ENCODE peak calls at places on chromosomes 1 and 21, in eight cellular contexts. One of them, this sample, is unnamed.

GRCh38 chr1:3742439-3743298 is 9.6 kb upstream of the CCDC27 start:
- DNase-seq in NCI-H187: no peak
- DNase-seq in breast epithelium: no peak
- DNase-seq in A172: no peak
- DNase-seq in heart left ventricle: no peak
- DNase-seq in small intestine: no peak
- DNase-seq in cardiac muscle cell: no peak
- DNase-seq in epithelial cell of esophagus: peak
- DNase-seq in this sample: no peak

GRCh38 chr1:90718411-90719320 is 1.6 kb upstream of the BARHL2 start:
- DNase-seq in NCI-H187: no peak
- DNase-seq in breast epithelium: no peak
- DNase-seq in A172: no peak
- DNase-seq in heart left ventricle: no peak
- DNase-seq in small intestine: no peak
- DNase-seq in cardiac muscle cell: no peak
- DNase-seq in epithelial cell of esophagus: no peak
- DNase-seq in this sample: no peak

GRCh38 chr21:45416619-45417018 is 11.7 kb downstream of the COL18A1 start:
- DNase-seq in NCI-H187: no peak
- DNase-seq in breast epithelium: no peak
- DNase-seq in A172: no peak
- DNase-seq in heart left ventricle: no peak
- DNase-seq in small intestine: no peak
- DNase-seq in cardiac muscle cell: no peak
- DNase-seq in epithelial cell of esophagus: no peak
- DNase-seq in this sample: no peak

GRCh38 chr1:28756846-28757245 is 20.1 kb downstream of the YTHDF2 start:
- DNase-seq in NCI-H187: no peak
- DNase-seq in breast epithelium: no peak
- DNase-seq in A172: no peak
- DNase-seq in heart left ventricle: no peak
- DNase-seq in small intestine: peak
- DNase-seq in cardiac muscle cell: no peak
- DNase-seq in epithelial cell of esophagus: no peak
- DNase-seq in this sample: no peak

GRCh38 chr1:218480691-218481099 is 135.6 kb downstream of the TGFB2 start:
- DNase-seq in NCI-H187: no peak
- DNase-seq in breast epithelium: no peak
- DNase-seq in A172: peak
- DNase-seq in heart left ventricle: no peak
- DNase-seq in small intestine: peak
- DNase-seq in cardiac muscle cell: no peak
- DNase-seq in epithelial cell of esophagus: peak
- DNase-seq in this sample: peak

GRCh38 chr1:185108324-185108723 is 48.4 kb downstream of the TRMT1L start:
- DNase-seq in NCI-H187: no peak
- DNase-seq in breast epithelium: no peak
- DNase-seq in A172: peak
- DNase-seq in heart left ventricle: no peak
- DNase-seq in small intestine: no peak
- DNase-seq in cardiac muscle cell: no peak
- DNase-seq in epithelial cell of esophagus: no peak
- DNase-seq in this sample: no peak

GRCh38 chr1:192756847-192757246 is 52.0 kb upstream of the RGS2 start:
- DNase-seq in NCI-H187: no peak
- DNase-seq in breast epithelium: no peak
- DNase-seq in A172: no peak
- DNase-seq in heart left ventricle: no peak
- DNase-seq in small intestine: no peak
- DNase-seq in cardiac muscle cell: no peak
- DNase-seq in epithelial cell of esophagus: no peak
- DNase-seq in this sample: no peak

GRCh38 chr1:206456577-206457375 is 13.5 kb upstream of the IKBKE start:
- DNase-seq in NCI-H187: no peak
- DNase-seq in breast epithelium: no peak
- DNase-seq in A172: peak
- DNase-seq in heart left ventricle: peak
- DNase-seq in small intestine: peak
- DNase-seq in cardiac muscle cell: no peak
- DNase-seq in epithelial cell of esophagus: peak
- DNase-seq in this sample: no peak

GRCh38 chr21:44510508-44511218 is 29.3 kb downstream of the KRTAP10-1 start:
- DNase-seq in NCI-H187: peak
- DNase-seq in breast epithelium: peak
- DNase-seq in A172: peak
- DNase-seq in heart left ventricle: peak
- DNase-seq in small intestine: peak
- DNase-seq in cardiac muscle cell: peak
- DNase-seq in epithelial cell of esophagus: peak
- DNase-seq in this sample: peak

GRCh38 chr21:29938968-29939858 is 583 bp downstream of the GRIK1 start:
- DNase-seq in NCI-H187: no peak
- DNase-seq in breast epithelium: no peak
- DNase-seq in A172: no peak
- DNase-seq in heart left ventricle: no peak
- DNase-seq in small intestine: no peak
- DNase-seq in cardiac muscle cell: peak
- DNase-seq in epithelial cell of esophagus: peak
- DNase-seq in this sample: no peak

GRCh38 chr1:197312163-197312562 is 44.1 kb downstream of the CRB1 start:
- DNase-seq in NCI-H187: no peak
- DNase-seq in breast epithelium: no peak
- DNase-seq in A172: peak
- DNase-seq in heart left ventricle: no peak
- DNase-seq in small intestine: no peak
- DNase-seq in cardiac muscle cell: no peak
- DNase-seq in epithelial cell of esophagus: peak
- DNase-seq in this sample: no peak

GRCh38 chr1:117537291-117537920 is 68.4 kb upstream of the TENT5C start:
- DNase-seq in NCI-H187: peak
- DNase-seq in breast epithelium: peak
- DNase-seq in A172: peak
- DNase-seq in heart left ventricle: no peak
- DNase-seq in small intestine: peak
- DNase-seq in cardiac muscle cell: peak
- DNase-seq in epithelial cell of esophagus: peak
- DNase-seq in this sample: peak